ENCODE peak calls at places on chromosomes 16 and 17, in seven cellular contexts. I is ovary, H is cardiac fibroblast, Z is fibroblast of villous mesenchyme, N is fibroblast of pulmonary artery, J is upper lobe of left lung, G is endodermal cell. T is an unnamed sample.

GRCh38 chr16:27618140-27618539 is 68.2 kb downstream of the KATNIP start:
- DNase-seq in J (no peak), N (no peak), G (no peak), I (no peak), H (no peak), Z (no peak), T (no peak)

GRCh38 chr17:31754239-31754945 is 104.7 kb downstream of the COPRS start:
- DNase-seq in Z (peak), G (no peak), N (peak), J (no peak), I (no peak), H (peak), T (peak)

GRCh38 chr17:10186771-10187425 is 11.5 kb downstream of the GAS7 start:
- DNase-seq in N (no peak), J (no peak), H (no peak), G (peak), I (no peak), Z (no peak), T (no peak)

GRCh38 chr17:71444011-71444574 is 676.7 kb upstream of the SOX9 start:
- DNase-seq in G (no peak), N (peak), Z (no peak), J (no peak), H (no peak), I (no peak), T (no peak)

GRCh38 chr17:7512105-7512504 is 27.9 kb downstream of the POLR2A start:
- DNase-seq in Z (no peak), I (no peak), N (no peak), H (no peak), G (no peak), J (no peak), T (no peak)

GRCh38 chr17:63626551-63627228 is 4.5 kb downstream of the MAP3K3 start:
- DNase-seq in J (no peak), G (no peak), N (peak), H (peak), I (no peak), Z (peak), T (peak)

GRCh38 chr16:19783847-19784736 is 66.0 kb downstream of the IQCK start:
- DNase-seq in J (no peak), H (no peak), I (no peak), G (no peak), Z (no peak), N (no peak), T (no peak)

GRCh38 chr17:422196-422930 is 69.8 kb upstream of the RPH3AL start:
- DNase-seq in Z (no peak), N (no peak), I (no peak), J (no peak), G (peak), H (no peak), T (no peak)

DNA sequence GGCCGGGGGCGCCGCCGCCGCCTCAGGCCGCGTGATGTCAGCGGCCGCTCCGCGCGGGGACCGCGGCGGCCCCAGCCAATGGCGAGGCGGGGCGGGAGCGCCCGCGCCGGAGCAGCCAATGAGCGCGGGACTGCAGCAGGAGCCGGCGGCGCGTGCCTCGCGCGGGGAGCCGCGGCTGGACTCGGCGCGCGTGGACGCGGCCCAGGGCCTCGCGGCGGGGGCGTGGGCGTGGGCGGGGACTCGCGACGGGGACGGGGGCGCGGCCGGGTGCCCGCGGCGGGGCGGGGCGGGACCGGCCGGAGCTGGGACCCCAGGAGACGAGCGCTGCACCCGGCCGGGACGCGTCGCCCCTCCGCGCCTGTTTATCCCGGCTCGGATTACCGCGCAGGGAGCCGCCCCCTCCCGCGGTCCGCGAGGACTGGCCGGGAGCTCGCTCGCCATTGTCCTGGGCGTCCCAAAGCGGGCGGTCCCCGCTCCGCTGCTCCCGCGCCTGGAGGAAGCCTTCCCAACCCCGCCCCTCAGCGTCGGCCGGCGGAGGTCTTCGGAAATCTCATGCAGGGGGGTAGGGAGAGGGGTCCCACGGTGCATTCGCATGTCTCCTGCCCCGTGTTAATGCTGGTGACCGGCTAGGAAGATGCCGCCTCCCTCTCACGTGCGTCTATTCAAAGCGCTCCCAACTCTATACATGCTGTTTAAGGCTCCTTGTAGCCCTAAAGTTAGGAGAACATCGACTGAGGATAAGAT is at the start of gene RNF157:
- DNase-seq in Z (peak), G (peak), I (peak), H (no peak), N (peak), J (peak), T (peak)
- H3K4me3 ChIP-seq in Z (peak), G (peak), I (peak), H (peak), N (peak), J (peak), T (peak)

GRCh38 chr17:18066866-18067265 is 20.9 kb upstream of the DRG2 start:
- DNase-seq in J (no peak), I (no peak), H (no peak), G (no peak), N (no peak), Z (no peak), T (peak)

GRCh38 chr17:18059283-18059682 is 20.1 kb downstream of the GID4 start:
- DNase-seq in G (no peak), J (no peak), H (no peak), N (no peak), I (no peak), Z (no peak), T (no peak)

GRCh38 chr17:18065546-18065945 is 22.2 kb upstream of the DRG2 start:
- DNase-seq in Z (no peak), N (no peak), H (no peak), I (no peak), G (no peak), J (no peak), T (no peak)

GRCh38 chr17:18069101-18069500 is 18.6 kb upstream of the DRG2 start:
- DNase-seq in G (no peak), I (no peak), H (no peak), Z (no peak), N (no peak), J (no peak), T (no peak)

GRCh38 chr17:18064053-18064452 is 23.7 kb upstream of the DRG2 start:
- DNase-seq in I (no peak), N (no peak), J (no peak), Z (no peak), G (no peak), H (no peak), T (no peak)
- TF ChIP-seq CTCF in I (no peak), N (no peak), J (no peak), Z (no peak), G (no peak), H (no peak), T (no peak)

DNA sequence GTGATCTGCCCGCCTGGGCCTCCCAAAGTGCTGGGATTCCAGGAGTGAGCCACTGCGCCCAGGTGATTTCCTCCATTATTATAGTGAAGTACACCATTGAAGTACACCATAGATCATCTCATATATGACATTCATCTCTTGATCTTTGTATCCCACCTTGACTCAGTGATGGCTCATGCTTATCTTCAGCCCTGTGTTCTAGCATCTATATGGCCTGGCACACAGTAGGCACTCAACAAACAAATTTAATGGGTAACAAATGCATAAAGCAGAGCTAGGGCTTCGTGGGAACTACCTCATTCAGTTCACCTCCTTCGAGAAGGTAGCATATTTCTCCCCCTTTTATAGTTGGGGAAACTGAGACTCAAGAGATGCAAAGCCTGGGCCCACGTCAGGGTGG is 952 bp downstream of the ENKD1 start:
- DNase-seq in H (no peak), Z (no peak), N (no peak), G (no peak), I (no peak), J (no peak), T (no peak)
- H3K4me3 ChIP-seq in H (peak), Z (peak), N (peak), G (peak), I (peak), J (no peak), T (peak)

GRCh38 chr16:8935989-8936388 is 27.7 kb downstream of the USP7 start:
- DNase-seq in H (no peak), G (peak), J (no peak), I (no peak), Z (no peak), N (no peak), T (no peak)

GRCh38 chr16:8937803-8938202 is 25.9 kb downstream of the USP7 start:
- DNase-seq in G (no peak), I (no peak), Z (no peak), N (no peak), J (no peak), H (no peak), T (no peak)

GRCh38 chr16:8931864-8932263 is 31.8 kb downstream of the USP7 start:
- DNase-seq in G (peak), I (peak), H (peak), N (peak), Z (peak), J (peak), T (peak)

GRCh38 chr16:8934601-8935000 is 29.1 kb downstream of the USP7 start:
- DNase-seq in N (no peak), Z (no peak), G (no peak), J (no peak), I (no peak), H (no peak), T (no peak)

GRCh38 chr16:8936421-8936820 is 27.3 kb downstream of the USP7 start:
- DNase-seq in H (peak), G (peak), I (no peak), N (no peak), J (peak), Z (peak), T (peak)
- TF ChIP-seq CTCF in H (peak), G (peak), I (no peak), N (peak), J (peak), Z (peak), T (peak)

GRCh38 chr17:67620088-67620487 is 97.6 kb upstream of the NOL11 start:
- DNase-seq in I (no peak), H (no peak), N (no peak), J (no peak), G (no peak), Z (no peak), T (no peak)
- H3K4me3 ChIP-seq in I (no peak), H (no peak), N (no peak), J (no peak), G (no peak), Z (no peak), T (no peak)

GRCh38 chr16:2828876-2829430 is 1.1 kb upstream of the ZG16B start:
- DNase-seq in H (no peak), G (no peak), N (no peak), Z (no peak), J (no peak), I (no peak), T (no peak)

GRCh38 chr16:2828521-2828840 is 1.6 kb upstream of the ZG16B start:
- DNase-seq in N (no peak), J (no peak), H (no peak), Z (no peak), I (no peak), G (no peak), T (no peak)

GRCh38 chr16:2827831-2828520 is 2.1 kb upstream of the ZG16B start:
- DNase-seq in I (peak), Z (no peak), H (no peak), N (no peak), J (no peak), G (peak), T (no peak)

GRCh38 chr16:2826591-2827480 is 3.3 kb upstream of the ZG16B start:
- DNase-seq in J (no peak), Z (no peak), I (peak), G (peak), N (no peak), H (no peak), T (no peak)

GRCh38 chr16:2827481-2827790 is 2.7 kb upstream of the ZG16B start:
- DNase-seq in J (no peak), Z (no peak), I (no peak), N (no peak), H (no peak), G (peak), T (no peak)
- TF ChIP-seq CTCF in J (no peak), Z (no peak), I (no peak), N (no peak), H (no peak), G (no peak), T (no peak)

DNA sequence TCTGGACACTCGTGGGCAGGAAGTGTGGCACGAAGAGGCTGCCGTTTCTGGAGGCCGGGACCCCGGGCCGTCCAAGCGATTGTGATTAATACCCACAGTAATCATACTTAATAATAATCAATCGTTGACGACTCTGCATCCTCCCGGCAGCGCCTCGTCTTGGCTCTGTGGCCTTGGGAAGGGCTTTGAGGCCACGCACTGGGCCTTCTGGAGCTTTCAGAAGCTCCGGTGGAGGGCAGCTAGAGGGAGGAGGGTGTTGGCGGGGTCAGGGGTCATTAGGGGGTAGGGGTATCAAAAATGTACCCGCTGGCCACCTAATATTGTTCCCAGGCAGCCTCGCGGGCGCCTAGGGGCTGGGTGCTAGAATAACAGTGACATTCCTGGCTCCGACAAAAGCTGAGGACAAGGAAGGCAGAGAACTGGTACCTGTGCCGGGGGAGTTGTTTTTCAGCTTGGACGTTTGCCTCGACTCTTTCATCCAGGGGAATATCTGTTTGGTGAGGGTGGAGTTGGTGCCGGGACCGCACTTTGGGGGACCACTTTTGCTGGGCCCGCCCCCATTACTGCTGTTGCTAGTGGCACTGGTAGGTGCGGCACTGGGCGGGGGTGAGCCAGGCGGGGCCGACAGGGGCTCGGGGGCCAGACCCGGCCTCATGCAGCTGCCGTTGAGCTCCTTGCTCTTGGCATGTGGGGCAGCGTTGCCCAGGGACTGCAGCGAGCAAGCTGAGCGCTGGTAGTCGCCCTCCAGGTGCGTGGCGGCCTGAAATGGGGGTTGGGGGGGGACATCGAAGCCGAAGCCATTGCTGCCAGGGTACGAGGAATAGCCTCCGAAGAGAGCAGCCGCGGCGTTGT is 6.9 kb upstream of the HOXB2 start:
- DNase-seq in I (no peak), G (peak), J (no peak), Z (no peak), H (no peak), N (no peak), T (no peak)
- H3K4me3 ChIP-seq in I (no peak), G (no peak), J (no peak), Z (no peak), H (no peak), N (no peak), T (no peak)

DNA sequence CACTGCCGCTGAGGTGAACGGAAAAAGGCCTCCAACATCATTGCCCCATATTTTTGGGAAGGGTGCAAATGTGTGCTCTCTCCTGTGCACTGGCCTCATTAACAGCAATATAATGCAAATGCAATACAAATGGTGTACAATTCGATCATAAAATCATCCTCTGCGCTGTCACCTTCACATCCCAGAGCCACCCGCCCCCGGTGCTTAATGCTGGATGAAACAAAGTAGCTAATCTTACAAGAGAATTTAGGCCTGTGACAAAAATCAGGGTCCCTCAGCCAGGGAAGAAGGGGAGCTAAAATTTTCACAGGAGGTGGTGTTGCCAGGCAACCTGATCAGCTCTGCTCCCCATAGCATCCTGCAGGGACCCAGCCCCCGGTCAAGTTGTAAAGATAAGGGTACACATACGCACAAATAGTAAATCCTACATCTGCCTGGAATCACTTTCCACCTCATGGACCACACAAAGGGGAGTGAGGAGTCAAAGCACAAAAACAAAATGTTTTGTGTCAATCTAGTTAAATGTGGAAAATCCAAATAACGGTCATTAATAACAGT is 3.0 kb downstream of the TBC1D16 start:
- DNase-seq in N (no peak), H (no peak), Z (no peak), I (no peak), J (no peak), G (no peak), T (no peak)
- TF ChIP-seq CTCF in N (no peak), H (no peak), Z (no peak), I (no peak), J (no peak), G (no peak), T (no peak)

T was measured in fibroblast of mammary gland.